ENCODE peak calls at places on chromosomes 12 and 14, in seven cellular contexts. One of them, this sample, is unnamed.

GRCh38 chr12:79187032-79187431 is 322.5 kb downstream of the SYT1 start:
- DNase-seq in lower leg skin: no peak
- DNase-seq in stimulated activated CD8-positive, alpha-beta memory T cell treated with anti-CD3 and anti-CD28 coated beads, Interleukin-2, amount 100 ng/mL, for 1 hour: no peak
- DNase-seq in MM.1S: peak; percentile 42
- DNase-seq in ureter: no peak
- DNase-seq in dermis microvascular lymphatic vessel endothelial cell: no peak
- DNase-seq in germinal center: no peak
- DNase-seq in this sample: no peak

GRCh38 chr12:132804426-132804861 is 24.2 kb downstream of the GOLGA3 start:
- DNase-seq in lower leg skin: no peak
- DNase-seq in stimulated activated CD8-positive, alpha-beta memory T cell treated with anti-CD3 and anti-CD28 coated beads, Interleukin-2, amount 100 ng/mL, for 1 hour: no peak
- DNase-seq in MM.1S: no peak
- DNase-seq in ureter: peak; percentile 82
- DNase-seq in dermis microvascular lymphatic vessel endothelial cell: no peak
- DNase-seq in germinal center: no peak
- DNase-seq in this sample: no peak

GRCh38 chr14:103317251-103317650 is 16.8 kb upstream of the EIF5 start:
- DNase-seq in lower leg skin: no peak
- DNase-seq in stimulated activated CD8-positive, alpha-beta memory T cell treated with anti-CD3 and anti-CD28 coated beads, Interleukin-2, amount 100 ng/mL, for 1 hour: no peak
- DNase-seq in MM.1S: no peak
- DNase-seq in ureter: no peak
- DNase-seq in dermis microvascular lymphatic vessel endothelial cell: no peak
- DNase-seq in germinal center: no peak
- DNase-seq in this sample: no peak

GRCh38 chr12:125371023-125371422 is 305.8 kb downstream of the AACS start:
- DNase-seq in lower leg skin: no peak
- DNase-seq in stimulated activated CD8-positive, alpha-beta memory T cell treated with anti-CD3 and anti-CD28 coated beads, Interleukin-2, amount 100 ng/mL, for 1 hour: no peak
- DNase-seq in MM.1S: no peak
- DNase-seq in ureter: no peak
- DNase-seq in dermis microvascular lymphatic vessel endothelial cell: no peak
- DNase-seq in germinal center: no peak
- DNase-seq in this sample: no peak

GRCh38 chr12:80627773-80628172 is 79.7 kb upstream of the MYF6 start:
- DNase-seq in lower leg skin: no peak
- DNase-seq in stimulated activated CD8-positive, alpha-beta memory T cell treated with anti-CD3 and anti-CD28 coated beads, Interleukin-2, amount 100 ng/mL, for 1 hour: no peak
- DNase-seq in MM.1S: no peak
- DNase-seq in ureter: no peak
- DNase-seq in dermis microvascular lymphatic vessel endothelial cell: no peak
- DNase-seq in germinal center: no peak
- DNase-seq in this sample: no peak

GRCh38 chr14:23579739-23580138 is 1.1 kb upstream of the JPH4 start:
- DNase-seq in lower leg skin: no peak
- DNase-seq in stimulated activated CD8-positive, alpha-beta memory T cell treated with anti-CD3 and anti-CD28 coated beads, Interleukin-2, amount 100 ng/mL, for 1 hour: no peak
- DNase-seq in MM.1S: no peak
- DNase-seq in ureter: no peak
- DNase-seq in dermis microvascular lymphatic vessel endothelial cell: no peak
- DNase-seq in germinal center: no peak
- DNase-seq in this sample: no peak

GRCh38 chr14:65101631-65102440 is 481 bp downstream of the MAX start:
- DNase-seq in lower leg skin: peak; percentile 29
- DNase-seq in stimulated activated CD8-positive, alpha-beta memory T cell treated with anti-CD3 and anti-CD28 coated beads, Interleukin-2, amount 100 ng/mL, for 1 hour: peak; percentile 3
- DNase-seq in MM.1S: no peak
- DNase-seq in ureter: peak; percentile 59
- DNase-seq in dermis microvascular lymphatic vessel endothelial cell: no peak
- DNase-seq in germinal center: peak; percentile 12
- DNase-seq in this sample: peak; percentile 41

GRCh38 chr12:103672401-103673119 is 85.5 kb downstream of the STAB2 start:
- DNase-seq in lower leg skin: no peak
- DNase-seq in stimulated activated CD8-positive, alpha-beta memory T cell treated with anti-CD3 and anti-CD28 coated beads, Interleukin-2, amount 100 ng/mL, for 1 hour: no peak
- DNase-seq in MM.1S: no peak
- DNase-seq in ureter: no peak
- DNase-seq in dermis microvascular lymphatic vessel endothelial cell: peak; percentile 67
- DNase-seq in germinal center: no peak
- DNase-seq in this sample: no peak

GRCh38 chr12:114238808-114239207 is 167.1 kb downstream of the TBX5 start:
- DNase-seq in lower leg skin: no peak
- DNase-seq in stimulated activated CD8-positive, alpha-beta memory T cell treated with anti-CD3 and anti-CD28 coated beads, Interleukin-2, amount 100 ng/mL, for 1 hour: no peak
- DNase-seq in MM.1S: no peak
- DNase-seq in ureter: no peak
- DNase-seq in dermis microvascular lymphatic vessel endothelial cell: no peak
- DNase-seq in germinal center: no peak
- DNase-seq in this sample: no peak

GRCh38 chr14:75645051-75645450 is 15.6 kb downstream of the ERG28 start:
- DNase-seq in lower leg skin: no peak
- DNase-seq in stimulated activated CD8-positive, alpha-beta memory T cell treated with anti-CD3 and anti-CD28 coated beads, Interleukin-2, amount 100 ng/mL, for 1 hour: no peak
- DNase-seq in MM.1S: no peak
- DNase-seq in ureter: no peak
- DNase-seq in dermis microvascular lymphatic vessel endothelial cell: no peak
- DNase-seq in germinal center: no peak
- DNase-seq in this sample: no peak

This sample was measured in C1 segment of cervical spinal cord.